ENCODE peak calls at places on chromosomes 13 and 19, in six cellular contexts. Z is NCI-H146; L is nucleus accumbens; T is activated gamma-delta T cell treated with anti-CD3 and anti-CD28 coated beads, Interleukin-2, amount 50 U/mL, for 16 hours; D is mucosa of descending colon; P is germinal center. S is an unnamed sample.

GRCh38 chr19:40380199-40381037 is 9.6 kb downstream of the HIPK4 start:
- DNase-seq in Z (no peak), P (no peak), D (no peak), L (no peak), T (no peak), S (no peak)

GRCh38 chr19:13036366-13036976 is 41.2 kb downstream of the NFIX start:
- DNase-seq in D (peak; percentile 81), Z (peak; percentile 98), P (no peak), T (no peak), L (no peak), S (no peak)

GRCh38 chr13:77874406-77874805 is 44.2 kb downstream of the EDNRB start:
- DNase-seq in P (no peak), D (no peak), T (no peak), L (no peak), Z (no peak), S (no peak)

GRCh38 chr13:43848250-43848649 is 31.3 kb downstream of the CCDC122 start:
- DNase-seq in D (no peak), Z (no peak), T (no peak), L (no peak), P (no peak), S (no peak)

GRCh38 chr13:27148900-27149299 is 22.7 kb downstream of the USP12 start:
- DNase-seq in T (no peak), Z (no peak), L (no peak), P (no peak), D (no peak), S (no peak)

GRCh38 chr13:27131202-27131623 is 40.4 kb downstream of the USP12 start:
- DNase-seq in P (peak; percentile 15), L (no peak), Z (no peak), D (no peak), T (peak; percentile 68), S (no peak)

GRCh38 chr13:50732712-50733111 is 110.8 kb downstream of the DLEU7 start:
- DNase-seq in Z (peak; percentile 64), P (no peak), L (no peak), D (no peak), T (no peak), S (no peak)

GRCh38 chr19:18321729-18322091 is 1.2 kb downstream of the LSM4 start:
- DNase-seq in Z (no peak), L (no peak), P (no peak), D (no peak), T (no peak), S (no peak)

GRCh38 chr13:80386001-80386400 is 45.1 kb upstream of the SPRY2 start:
- DNase-seq in L (no peak), P (no peak), Z (no peak), D (no peak), T (no peak), S (no peak)

GRCh38 chr13:33262069-33262487 is 23.5 kb downstream of the STARD13 start:
- DNase-seq in D (peak; percentile 46), L (peak; percentile 18), T (no peak), P (no peak), Z (peak; percentile 55), S (no peak)

GRCh38 chr19:4393947-4394590 is 6.3 kb downstream of the SH3GL1 start:
- DNase-seq in L (no peak), Z (no peak), P (no peak), T (no peak), D (no peak), S (no peak)

GRCh38 chr13:101267656-101268055 is 148.7 kb downstream of the NALCN start:
- DNase-seq in Z (no peak), P (no peak), L (no peak), D (no peak), T (no peak), S (no peak)

GRCh38 chr13:34640931-34641330 is 301.1 kb upstream of the NBEA start:
- DNase-seq in Z (no peak), T (no peak), L (no peak), P (no peak), D (no peak), S (no peak)

GRCh38 chr13:44763604-44764311 is 187.6 kb upstream of the TSC22D1 start:
- DNase-seq in P (no peak), D (peak; percentile 68), Z (no peak), T (no peak), L (no peak), S (peak; percentile 46)

GRCh38 chr13:29737061-29737460 is 113.4 kb downstream of the UBL3 start:
- DNase-seq in Z (no peak), T (no peak), L (no peak), P (no peak), D (no peak), S (no peak)

GRCh38 chr19:51602189-51602854 is 27.9 kb downstream of the SIGLEC5 start:
- DNase-seq in L (no peak), D (no peak), P (no peak), Z (no peak), T (no peak), S (no peak)

GRCh38 chr13:79735228-79735627 is 254.3 kb downstream of the NDFIP2 start:
- DNase-seq in L (no peak), P (no peak), D (no peak), T (no peak), Z (no peak), S (no peak)

GRCh38 chr19:55319786-55320185 is 5.4 kb downstream of the TMEM150B start:
- DNase-seq in D (peak; percentile 38), T (no peak), Z (peak; percentile 82), P (no peak), L (no peak), S (no peak)

GRCh38 chr13:25502551-25502950 is 130.8 kb downstream of the ATP8A2 start:
- DNase-seq in P (no peak), Z (no peak), D (no peak), T (no peak), L (peak; percentile 56), S (no peak)

GRCh38 chr19:16303755-16304154 is 20.9 kb upstream of the KLF2 start:
- DNase-seq in P (no peak), T (no peak), L (no peak), D (no peak), Z (no peak), S (no peak)

GRCh38 chr19:5891938-5892771 is 11.4 kb downstream of the NDUFA11 start:
- DNase-seq in L (peak; percentile 21), T (no peak), D (peak; percentile 70), P (no peak), Z (peak; percentile 38), S (peak; percentile 17)

GRCh38 chr19:4456843-4457653 is 546 bp downstream of the UBXN6 start:
- DNase-seq in L (peak; percentile 61), Z (peak; percentile 50), D (peak; percentile 53), T (peak; percentile 19), P (peak; percentile 83), S (peak; percentile 42)

GRCh38 chr13:44930280-44930679 is 59.0 kb downstream of the NUFIP1 start:
- DNase-seq in T (no peak), D (no peak), L (no peak), P (no peak), Z (no peak), S (no peak)

GRCh38 chr19:40232479-40232878 is 6.0 kb upstream of the CCNP start:
- DNase-seq in D (no peak), L (no peak), P (no peak), Z (no peak), T (no peak), S (no peak)

GRCh38 chr19:46493236-46494114 is 2.2 kb downstream of the PNMA8B start:
- DNase-seq in T (no peak), L (no peak), P (peak; percentile 49), Z (no peak), D (no peak), S (no peak)

GRCh38 chr19:28553005-28553404 is 659.9 kb downstream of the UQCRFS1 start:
- DNase-seq in L (no peak), T (no peak), Z (no peak), D (no peak), P (no peak), S (no peak)

GRCh38 chr19:1170938-1171754 is 2.9 kb downstream of the SBNO2 start:
- DNase-seq in T (no peak), L (peak; percentile 25), P (no peak), Z (peak; percentile 41), D (no peak), S (no peak)

GRCh38 chr19:19948800-19949199 is 48.1 kb downstream of the ZNF93 start:
- DNase-seq in T (no peak), P (no peak), L (no peak), Z (no peak), D (no peak), S (no peak)

GRCh38 chr19:41356984-41357739 is 3.4 kb upstream of the TGFB1 start:
- DNase-seq in Z (no peak), L (no peak), D (no peak), P (no peak), T (no peak), S (no peak)

GRCh38 chr13:62139597-62139996 is 723.9 kb upstream of the PCDH20 start:
- DNase-seq in P (no peak), D (no peak), T (no peak), L (no peak), Z (no peak), S (no peak)

GRCh38 chr19:18440421-18440877 is 2.5 kb upstream of the ISYNA1 start:
- DNase-seq in L (no peak), D (peak; percentile 61), P (no peak), Z (peak; percentile 20), T (no peak), S (no peak)

GRCh38 chr13:19184176-19184575 is 2.6 kb upstream of the TUBA3C start:
- DNase-seq in P (no peak), D (no peak), Z (no peak), L (no peak), T (no peak), S (no peak)

GRCh38 chr13:75256922-75257321 is 225.0 kb downstream of the TBC1D4 start:
- DNase-seq in D (no peak), T (no peak), L (no peak), Z (no peak), P (no peak), S (no peak)